ENCODE peak calls at places on chromosomes 5 and 9, in five cellular contexts. L, Q, I, V and D are unnamed samples. For H3K36me3, the result is how much of the 10 kb centered on the place peaks cover.

GRCh38 chr5:10301266-10301665 is 6.4 kb downstream of the CMBL start:
- DNase-seq in L (no peak), I (no peak), V (peak), Q (no peak), D (no peak)

GRCh38 chr9:129174724-129175514 is 3.1 kb downstream of the IER5L start:
- DNase-seq in Q (peak), L (peak), V (peak), I (peak), D (peak)

GRCh38 chr5:3943803-3944202 is 348.2 kb downstream of the IRX1 start:
- DNase-seq in L (no peak), I (no peak), V (no peak), Q (no peak), D (no peak)

GRCh38 chr5:97550164-97550563 is 367.1 kb upstream of the RIOK2 start:
- DNase-seq in L (no peak), I (no peak), V (no peak), Q (no peak), D (no peak)

GRCh38 chr5:35430381-35431162 is 187.1 kb upstream of the SPEF2 start:
- DNase-seq in I (no peak), Q (no peak), V (no peak), L (no peak), D (no peak)

GRCh38 chr9:129557192-129558036 is 63.5 kb downstream of the C9orf50 start:
- DNase-seq in L (no peak), V (no peak), Q (no peak), I (peak), D (no peak)

GRCh38 chr5:59116231-59116900 is 533.5 kb downstream of the RAB3C start:
- DNase-seq in V (no peak), L (no peak), I (no peak), Q (no peak), D (no peak)

GRCh38 chr9:115849679-115850412 is 303.7 kb upstream of the PAPPA start:
- DNase-seq in L (no peak), Q (no peak), V (no peak), I (no peak), D (no peak)

GRCh38 chr9:19028835-19029451 is 4.1 kb downstream of the SAXO1 start:
- DNase-seq in V (no peak), Q (peak), L (no peak), I (peak), D (no peak)

GRCh38 chr5:57191986-57192385 is 18.1 kb downstream of the GPBP1 start:
- DNase-seq in V (no peak), L (no peak), I (no peak), Q (no peak), D (no peak)

GRCh38 chr9:82410306-82410705 is 421.7 kb downstream of the SPATA31D1 start:
- DNase-seq in L (no peak), I (no peak), V (no peak), Q (no peak), D (no peak)

GRCh38 chr5:56075361-56075760 is 80.6 kb upstream of the IL6ST start:
- DNase-seq in Q (peak), I (peak), V (no peak), L (peak), D (no peak)

DNA sequence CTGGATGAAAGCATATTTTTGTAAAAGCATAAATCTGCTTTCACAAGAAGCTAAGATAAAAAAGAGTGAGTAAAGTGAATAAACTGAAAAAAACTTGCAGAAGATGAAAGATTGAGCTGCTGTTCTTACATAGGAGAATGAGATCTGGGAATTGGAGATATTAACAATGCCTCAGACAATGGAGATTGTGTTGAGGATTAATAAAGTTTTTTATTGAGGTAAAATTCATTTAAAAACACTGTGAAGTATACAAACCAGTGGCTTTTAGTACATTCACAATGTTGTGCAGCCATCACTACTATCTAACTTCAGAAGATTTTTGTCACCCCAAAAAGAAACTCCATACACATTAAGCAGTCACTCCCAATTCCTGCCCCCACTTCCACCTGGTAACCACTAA is 19.7 kb upstream of the UBLCP1 start:
- DNase-seq in L (no peak), V (no peak), I (no peak), Q (no peak), D (no peak)
- H3K36me3 ChIP-seq in L (under half), V (under half), I (under half), Q (under half), D (under half)

GRCh38 chr5:170139786-170140335 is 34.2 kb downstream of the FOXI1 start:
- DNase-seq in I (no peak), Q (no peak), L (no peak), V (no peak), D (no peak)
- H3K4me3 ChIP-seq in I (no peak), Q (no peak), L (no peak), V (no peak), D (no peak)

GRCh38 chr5:178121450-178122276 is 8.3 kb downstream of the N4BP3 start:
- DNase-seq in Q (no peak), V (no peak), L (no peak), I (no peak), D (no peak)

GRCh38 chr5:178125253-178125916 is 5.4 kb upstream of the RMND5B start:
- DNase-seq in I (no peak), Q (no peak), V (no peak), L (no peak), D (no peak)

GRCh38 chr5:178123987-178124925 is 6.6 kb upstream of the RMND5B start:
- DNase-seq in V (no peak), Q (no peak), I (no peak), L (no peak), D (no peak)

GRCh38 chr5:178122346-178122745 is 8.5 kb upstream of the RMND5B start:
- DNase-seq in I (no peak), L (no peak), Q (no peak), V (no peak), D (no peak)

GRCh38 chr5:178123094-178123986 is 7.5 kb upstream of the RMND5B start:
- DNase-seq in I (no peak), L (no peak), Q (no peak), V (no peak), D (no peak)
- H3K36me3 ChIP-seq in I (under half), L (under half), Q (under half), V (under half), D (under half)

DNA sequence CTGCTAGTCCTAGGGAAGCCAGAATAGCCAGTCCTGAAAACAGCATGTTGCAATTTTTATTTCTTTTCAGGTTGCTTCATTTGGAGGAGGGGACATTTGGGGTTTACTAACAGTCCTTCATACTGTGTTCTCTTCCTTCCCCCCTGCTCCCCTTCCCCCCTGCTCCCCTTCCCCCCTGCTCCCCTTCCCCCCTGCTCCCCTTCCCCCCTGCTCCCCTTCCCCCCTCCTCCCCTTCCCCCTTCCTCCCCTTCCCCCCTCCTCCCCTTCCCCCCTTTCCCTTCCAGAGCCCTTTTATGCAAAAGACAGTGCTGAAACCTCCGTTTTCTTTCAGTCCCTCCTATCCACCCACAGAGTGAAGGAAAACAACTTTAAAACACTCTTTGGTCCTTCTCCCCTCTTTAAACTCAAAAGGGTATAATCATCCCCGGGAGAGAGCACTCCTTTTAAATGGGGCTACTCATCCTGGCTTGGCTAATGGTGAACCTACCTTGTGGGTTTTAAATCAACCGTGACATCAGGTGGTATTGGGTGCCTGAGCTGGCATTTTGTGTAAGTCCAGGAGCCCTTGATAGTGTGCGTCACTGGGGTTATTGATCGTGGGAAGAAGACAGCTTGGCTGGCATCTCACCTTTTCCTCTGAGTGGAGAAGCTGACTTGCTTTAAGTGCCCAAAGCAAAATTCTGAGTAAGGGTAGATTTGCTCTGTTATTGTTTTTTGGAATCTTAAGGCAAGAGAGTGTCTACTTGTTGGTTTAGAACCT is 2.6 kb downstream of the LARP1 start:
- DNase-seq in I (no peak), L (no peak), Q (no peak), V (no peak), D (no peak)
- H3K4me3 ChIP-seq in I (peak), L (peak), Q (peak), V (peak), D (peak)

DNA sequence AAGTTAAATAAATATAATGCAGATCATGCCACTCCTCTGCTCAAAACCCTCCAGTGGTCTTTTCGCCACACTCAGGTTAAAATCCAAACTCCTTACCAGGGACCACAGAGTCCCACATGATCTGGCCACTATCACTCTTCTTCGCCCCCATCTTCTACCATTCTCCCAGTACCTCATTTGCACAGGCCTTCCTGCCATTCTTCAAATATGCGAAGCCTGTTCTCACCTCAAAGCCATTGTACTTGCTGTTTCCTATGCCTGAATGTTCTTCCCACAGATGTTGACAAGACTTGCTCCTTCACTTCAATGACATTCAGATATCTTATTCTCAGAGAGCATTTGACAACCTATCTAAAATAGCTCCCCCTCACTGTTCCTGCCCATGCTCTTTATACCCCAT is 10.9 kb downstream of the TEX10 start:
- DNase-seq in Q (no peak), V (no peak), I (no peak), L (no peak), D (no peak)
- H3K36me3 ChIP-seq in Q (under half), V (under half), I (under half), L (under half), D (under half)

DNA sequence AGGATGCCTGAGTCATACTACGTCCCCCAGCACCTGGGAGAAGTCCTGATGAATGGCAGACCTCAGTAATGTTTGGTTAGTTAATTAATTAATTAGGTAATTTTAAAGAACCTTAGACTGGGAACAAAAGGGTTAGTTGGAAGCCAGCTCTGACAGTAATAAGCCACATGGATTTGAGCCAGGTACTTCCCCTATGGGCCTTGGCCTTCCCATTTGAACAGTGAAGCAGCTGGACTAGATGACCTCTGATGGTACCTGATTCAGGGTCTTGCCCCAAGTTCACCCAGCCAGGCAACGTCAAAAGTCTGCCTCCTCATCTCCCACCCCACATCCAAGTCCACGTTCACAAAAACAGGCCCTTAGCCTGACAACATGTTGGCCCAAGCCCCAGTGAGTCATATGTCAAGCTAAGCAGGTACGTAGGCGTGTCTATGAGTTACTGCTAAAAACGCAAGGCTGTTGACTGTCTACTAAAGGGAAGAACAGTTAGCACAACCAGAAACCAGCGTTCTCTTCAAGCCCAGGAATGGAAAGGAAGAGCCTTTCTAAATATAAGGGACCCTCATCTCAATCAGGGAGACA is 303.2 kb downstream of the ACTL7B start:
- DNase-seq in V (no peak), I (no peak), L (no peak), Q (peak), D (peak)
- H3K4me3 ChIP-seq in V (no peak), I (no peak), L (no peak), Q (no peak), D (no peak)

GRCh38 chr5:167995844-167996400 is 295.5 kb upstream of the WWC1 start:
- DNase-seq in L (no peak), I (no peak), V (no peak), Q (no peak), D (no peak)

GRCh38 chr5:167993771-167994170 is 297.7 kb upstream of the WWC1 start:
- DNase-seq in V (no peak), L (no peak), I (no peak), Q (no peak), D (no peak)

GRCh38 chr5:167998148-167998767 is 293.2 kb upstream of the WWC1 start:
- DNase-seq in V (no peak), L (no peak), I (no peak), Q (no peak), D (no peak)

GRCh38 chr5:167987490-167988270 is 303.8 kb upstream of the WWC1 start:
- DNase-seq in Q (no peak), L (no peak), V (no peak), I (no peak), D (no peak)

GRCh38 chr5:167992868-167993267 is 298.6 kb upstream of the WWC1 start:
- DNase-seq in I (no peak), Q (no peak), L (no peak), V (no peak), D (no peak)
- H3K36me3 ChIP-seq in I (under half), Q (under half), L (under half), V (under half), D (under half)

GRCh38 chr5:139804800-139805397 is 9.3 kb downstream of the PSD2 start:
- DNase-seq in Q (no peak), I (no peak), L (no peak), V (no peak), D (no peak)
- H3K4me3 ChIP-seq in Q (no peak), I (no peak), L (no peak), V (no peak), D (no peak)